ENCODE peak calls at places on chromosome 16, in six cellular contexts. W, D, O, C, S and V are unnamed samples.

GRCh38 chr16:22660441-22661160 is 149.9 kb downstream of the NPIPB5 start:
- DNase-seq in W (no peak), D (no peak), O (no peak), C (no peak), S (no peak), V (no peak)

GRCh38 chr16:8739989-8740704 is 57.3 kb downstream of the TMEM186 start:
- DNase-seq in W (no peak), D (no peak), O (no peak), C (no peak), S (no peak), V (no peak)

GRCh38 chr16:85724126-85724879 is 26.6 kb downstream of the C16orf74 start:
- DNase-seq in W (no peak), D (no peak), O (no peak), C (no peak), S (no peak), V (no peak)

GRCh38 chr16:27611340-27611739 is 61.4 kb downstream of the KATNIP start:
- DNase-seq in W (no peak), D (no peak), O (no peak), C (no peak), S (no peak), V (no peak)

GRCh38 chr16:15422222-15422621 is 12.2 kb upstream of the BMERB1 start:
- DNase-seq in W (no peak), D (no peak), O (no peak), C (no peak), S (no peak), V (no peak)

GRCh38 chr16:74186589-74186988 is 110.0 kb upstream of the PSMD7 start:
- DNase-seq in W (peak), D (no peak), O (no peak), C (no peak), S (no peak), V (no peak)

GRCh38 chr16:12257926-12258561 is 281.5 kb downstream of the SNX29 start:
- DNase-seq in W (no peak), D (no peak), O (no peak), C (no peak), S (no peak), V (no peak)

GRCh38 chr16:89602273-89602951 is 11.0 kb upstream of the DPEP1 start:
- DNase-seq in W (peak), D (no peak), O (peak), C (no peak), S (no peak), V (peak)

GRCh38 chr16:88881090-88881580 is 14.7 kb upstream of the PABPN1L start:
- DNase-seq in W (no peak), D (no peak), O (no peak), C (no peak), S (no peak), V (no peak)

GRCh38 chr16:23905027-23905426 is 69.2 kb downstream of the PRKCB start:
- DNase-seq in W (peak), D (no peak), O (peak), C (no peak), S (peak), V (peak)

GRCh38 chr16:392450-393027 is 4.5 kb upstream of the NME4 start:
- DNase-seq in W (no peak), D (no peak), O (no peak), C (no peak), S (no peak), V (no peak)

GRCh38 chr16:27408012-27408601 is 6.1 kb downstream of the IL21R start:
- DNase-seq in W (no peak), D (no peak), O (peak), C (no peak), S (no peak), V (peak)

GRCh38 chr16:72923757-72924156 is 124.2 kb downstream of the ZFHX3 start:
- DNase-seq in W (no peak), D (no peak), O (no peak), C (no peak), S (no peak), V (no peak)

GRCh38 chr16:62363451-62363850 is 327.2 kb upstream of the CDH8 start:
- DNase-seq in W (no peak), D (no peak), O (no peak), C (no peak), S (no peak), V (no peak)

GRCh38 chr16:89023621-89024511 is 46.9 kb upstream of the CBFA2T3 start:
- DNase-seq in W (no peak), D (peak), O (no peak), C (peak), S (peak), V (no peak)

GRCh38 chr16:78925071-78925714 is 675.3 kb downstream of the MAF start:
- DNase-seq in W (no peak), D (peak), O (no peak), C (no peak), S (no peak), V (peak)

GRCh38 chr16:76681296-76681695 is 404.1 kb downstream of the CNTNAP4 start:
- DNase-seq in W (no peak), D (no peak), O (no peak), C (no peak), S (no peak), V (no peak)

GRCh38 chr16:81599034-81599744 is 154.6 kb downstream of the CMIP start:
- DNase-seq in W (no peak), D (no peak), O (no peak), C (no peak), S (peak), V (no peak)

GRCh38 chr16:87471278-87472141 is 21.3 kb downstream of the ZCCHC14 start:
- DNase-seq in W (no peak), D (no peak), O (no peak), C (no peak), S (no peak), V (no peak)

GRCh38 chr16:84547539-84548058 is 43.1 kb upstream of the MEAK7 start:
- DNase-seq in W (no peak), D (no peak), O (no peak), C (no peak), S (no peak), V (no peak)

GRCh38 chr16:10922328-10923145 is 19.7 kb downstream of the DEXI start:
- DNase-seq in W (no peak), D (peak), O (no peak), C (no peak), S (no peak), V (peak)

GRCh38 chr16:85304337-85304736 is 192.1 kb upstream of the CIBAR2 start:
- DNase-seq in W (no peak), D (no peak), O (no peak), C (peak), S (no peak), V (no peak)

GRCh38 chr16:2026461-2027023 is at the start of gene NHERF2:
- DNase-seq in W (no peak), D (no peak), O (no peak), C (peak), S (peak), V (no peak)
- H3K4me3 ChIP-seq in W (peak), D (peak), O (peak), C (peak), S (peak), V (peak)

DNA sequence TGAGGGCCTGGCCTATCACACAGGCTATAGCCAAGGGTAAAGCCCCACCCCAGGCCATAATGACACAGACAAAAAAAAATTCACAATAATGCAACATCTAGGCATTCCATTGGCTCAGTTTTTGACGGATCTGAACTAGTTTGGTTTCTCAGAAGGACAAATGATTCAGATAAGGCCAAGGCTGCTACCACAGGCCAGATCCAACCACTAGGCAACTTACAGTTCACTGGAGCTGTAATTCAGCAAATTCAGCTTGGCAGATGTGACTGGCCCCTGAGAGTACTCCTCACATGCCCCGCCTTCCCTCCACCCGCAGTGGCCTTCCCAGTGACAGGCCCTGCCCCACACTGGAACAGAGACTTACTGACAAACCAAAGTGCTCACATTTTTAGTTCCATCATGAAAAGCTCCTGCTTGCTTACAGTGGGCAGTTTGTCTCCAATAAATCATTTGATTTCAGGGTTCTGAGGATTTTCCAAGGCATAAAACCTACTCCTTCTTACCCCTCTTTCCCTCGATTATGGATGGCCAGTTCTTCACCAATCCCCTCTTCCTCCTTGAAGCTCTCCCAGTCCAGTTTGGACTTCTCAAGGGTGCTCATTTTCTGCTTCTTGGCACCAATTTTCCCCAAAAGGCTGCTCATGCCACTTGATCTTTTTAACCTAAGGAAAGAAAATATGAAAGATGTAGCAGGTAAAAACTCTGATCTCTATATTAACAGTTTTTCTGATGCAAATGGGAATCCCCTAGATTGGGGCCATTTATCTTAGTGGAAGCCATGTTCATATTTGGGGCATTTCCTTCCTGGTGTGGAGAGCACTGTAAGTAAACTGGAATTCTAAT is 53.3 kb upstream of the BCAR1 start:
- DNase-seq in W (no peak), D (peak), O (peak), C (peak), S (peak), V (peak)
- TF ChIP-seq CTCF in W (no peak), D (no peak), O (no peak), C (no peak), S (no peak), V (no peak)

DNA sequence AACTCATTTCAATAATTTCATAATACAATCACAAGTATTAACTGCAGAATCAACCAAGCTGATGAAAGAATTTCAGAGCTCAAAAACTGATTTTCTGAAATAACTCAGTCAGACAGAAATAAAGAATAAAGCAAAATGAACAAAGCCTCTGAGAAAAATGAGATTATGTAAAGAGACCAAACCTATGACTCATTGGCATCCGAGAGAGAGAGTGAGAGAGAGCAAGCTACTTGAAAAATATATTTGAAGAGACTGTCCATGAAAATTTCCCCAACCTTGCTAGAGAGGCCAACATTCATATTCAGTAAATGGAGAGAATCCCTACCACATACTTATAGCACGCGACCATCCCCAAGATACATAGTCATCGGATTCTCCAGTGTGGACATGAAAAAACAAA is 1376.4 kb downstream of the CDH11 start:
- DNase-seq in W (no peak), D (no peak), O (peak), C (no peak), S (no peak), V (peak)
- H3K4me3 ChIP-seq in W (no peak), D (no peak), O (no peak), C (no peak), S (no peak), V (no peak)

DNA sequence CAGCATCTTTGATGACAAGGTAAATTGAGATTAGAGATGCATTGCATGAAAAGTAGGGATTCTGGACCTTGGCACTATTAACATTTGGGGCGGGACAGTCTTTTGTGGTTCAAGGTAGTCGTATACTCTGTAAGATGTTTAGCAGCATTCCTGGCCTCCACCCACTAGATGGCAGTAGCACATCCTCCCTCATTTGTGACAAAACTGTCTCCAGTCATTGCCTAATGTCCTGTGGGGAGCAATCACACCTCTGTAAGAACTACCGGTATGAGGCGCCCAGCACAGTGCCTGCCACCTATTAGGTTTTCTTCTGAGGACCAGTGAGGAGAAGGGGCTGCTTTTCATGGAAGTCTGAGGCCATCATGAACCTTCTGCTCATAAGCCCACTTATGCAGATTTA is 180.8 kb downstream of the RBFOX1 start:
- DNase-seq in W (no peak), D (no peak), O (no peak), C (no peak), S (no peak), V (no peak)
- TF ChIP-seq CTCF in W (no peak), D (peak), O (no peak), C (no peak), S (peak), V (no peak)

GRCh38 chr16:67245674-67246080 is 1.6 kb downstream of the FHOD1 start:
- DNase-seq in W (no peak), D (no peak), O (no peak), C (no peak), S (no peak), V (no peak)

GRCh38 chr16:67243481-67243880 is 3.8 kb downstream of the FHOD1 start:
- DNase-seq in W (no peak), D (no peak), O (no peak), C (no peak), S (peak), V (no peak)

GRCh38 chr16:67245189-67245585 is 2.1 kb downstream of the FHOD1 start:
- DNase-seq in W (no peak), D (peak), O (no peak), C (no peak), S (peak), V (no peak)

GRCh38 chr16:67246081-67246944 is 968 bp downstream of the FHOD1 start:
- DNase-seq in W (peak), D (peak), O (peak), C (peak), S (peak), V (peak)

DNA sequence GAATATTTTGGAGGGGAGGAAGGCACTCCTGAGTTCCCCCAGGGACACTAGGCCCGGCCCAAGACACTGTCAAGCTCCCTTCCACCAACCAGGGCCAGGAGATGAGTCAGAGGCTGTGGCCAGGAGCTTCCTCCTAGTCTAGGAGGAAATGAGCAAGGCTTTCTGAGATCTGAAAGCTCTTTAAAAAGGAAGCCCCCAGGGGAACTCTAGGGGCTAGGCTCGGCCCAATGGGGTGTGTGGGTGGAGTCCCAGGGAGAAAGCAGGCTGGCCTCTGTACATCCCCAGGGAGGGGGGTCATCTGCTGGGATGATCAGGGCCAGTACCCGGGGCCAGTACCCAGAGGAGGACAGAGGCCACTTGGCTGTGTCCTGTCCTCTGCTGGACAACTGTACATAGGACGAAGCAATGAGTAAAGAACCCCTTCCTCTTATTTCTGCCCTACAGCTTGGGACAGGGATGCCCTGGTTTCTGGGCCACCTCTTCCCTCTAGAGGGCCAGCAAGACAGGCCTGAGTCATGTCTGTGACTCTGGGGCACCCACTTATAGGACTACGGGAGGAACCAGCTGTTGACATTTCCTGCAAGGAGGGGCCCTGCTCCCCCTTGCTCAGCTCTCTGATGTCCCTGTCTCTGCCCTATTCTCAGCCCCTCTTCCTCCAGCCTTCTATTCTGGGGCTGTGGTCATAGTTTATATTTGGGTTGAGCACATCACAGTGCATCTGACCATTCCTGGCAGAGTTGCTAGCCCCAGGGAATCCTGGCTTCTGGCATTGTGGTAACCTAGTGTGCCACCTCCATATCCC is 2.7 kb downstream of the FHOD1 start:
- DNase-seq in W (no peak), D (peak), O (peak), C (peak), S (peak), V (peak)
- H3K4me3 ChIP-seq in W (peak), D (peak), O (peak), C (no peak), S (no peak), V (no peak)